ENCODE peak calls at places on chromosomes 2 and 18, in four cellular contexts. One of them, this sample, is unnamed.
A peak's percentile ranks its signal among the peaks of the same experiment; 100 is the strongest.

GRCh38 chr2:218298314-218298875 is 6.1 kb upstream of the TMBIM1 start:
- DNase-seq in brain microvascular endothelial cell: no peak
- DNase-seq in NCI-H1092 treated with DMSO at 0.1 percent for 48 hours: no peak
- DNase-seq in colonic mucosa: no peak
- DNase-seq in this sample: no peak

GRCh38 chr2:152651834-152652233 is 65.4 kb downstream of the PRPF40A start:
- DNase-seq in brain microvascular endothelial cell: no peak
- DNase-seq in NCI-H1092 treated with DMSO at 0.1 percent for 48 hours: no peak
- DNase-seq in colonic mucosa: no peak
- DNase-seq in this sample: no peak

GRCh38 chr18:50312296-50313030 is 25.0 kb upstream of the CXXC1 start:
- DNase-seq in brain microvascular endothelial cell: no peak
- DNase-seq in NCI-H1092 treated with DMSO at 0.1 percent for 48 hours: no peak
- DNase-seq in colonic mucosa: no peak
- DNase-seq in this sample: no peak

GRCh38 chr2:71844967-71845366 is 302.7 kb downstream of the CYP26B1 start:
- DNase-seq in brain microvascular endothelial cell: no peak
- DNase-seq in NCI-H1092 treated with DMSO at 0.1 percent for 48 hours: no peak
- DNase-seq in colonic mucosa: no peak
- DNase-seq in this sample: no peak

GRCh38 chr2:4258563-4258962 is 555.2 kb downstream of the DCDC2C start:
- DNase-seq in brain microvascular endothelial cell: peak; percentile 55
- DNase-seq in NCI-H1092 treated with DMSO at 0.1 percent for 48 hours: no peak
- DNase-seq in colonic mucosa: no peak
- DNase-seq in this sample: peak; percentile 70

GRCh38 chr2:9256570-9257043 is 50.0 kb downstream of the ASAP2 start:
- DNase-seq in brain microvascular endothelial cell: no peak
- DNase-seq in NCI-H1092 treated with DMSO at 0.1 percent for 48 hours: no peak
- DNase-seq in colonic mucosa: no peak
- DNase-seq in this sample: no peak

GRCh38 chr2:207055254-207055653 is 110.5 kb downstream of the KLF7 start:
- DNase-seq in brain microvascular endothelial cell: no peak
- DNase-seq in NCI-H1092 treated with DMSO at 0.1 percent for 48 hours: no peak
- DNase-seq in colonic mucosa: no peak
- DNase-seq in this sample: no peak

GRCh38 chr2:86035883-86036789 is 69.5 kb downstream of the POLR1A start:
- DNase-seq in brain microvascular endothelial cell: peak; percentile 76
- DNase-seq in NCI-H1092 treated with DMSO at 0.1 percent for 48 hours: peak; percentile 89
- DNase-seq in colonic mucosa: peak; percentile 67
- DNase-seq in this sample: peak; percentile 88

GRCh38 chr2:109689182-109689935 is 75.2 kb downstream of the SOWAHC start:
- DNase-seq in brain microvascular endothelial cell: no peak
- DNase-seq in NCI-H1092 treated with DMSO at 0.1 percent for 48 hours: no peak
- DNase-seq in colonic mucosa: no peak
- DNase-seq in this sample: no peak

GRCh38 chr18:3499498-3499897 is 49.5 kb downstream of the TGIF1 start:
- DNase-seq in brain microvascular endothelial cell: no peak
- DNase-seq in NCI-H1092 treated with DMSO at 0.1 percent for 48 hours: no peak
- DNase-seq in colonic mucosa: no peak
- DNase-seq in this sample: peak; percentile 48

GRCh38 chr2:105243961-105244360 is 2.4 kb downstream of the GPR45 start:
- DNase-seq in brain microvascular endothelial cell: no peak
- DNase-seq in NCI-H1092 treated with DMSO at 0.1 percent for 48 hours: peak; percentile 4
- DNase-seq in colonic mucosa: no peak
- DNase-seq in this sample: no peak

GRCh38 chr2:70789304-70790078 is 952 bp downstream of the FIGLA start:
- DNase-seq in brain microvascular endothelial cell: peak; percentile 45
- DNase-seq in NCI-H1092 treated with DMSO at 0.1 percent for 48 hours: peak; percentile 61
- DNase-seq in colonic mucosa: peak; percentile 47
- DNase-seq in this sample: peak; percentile 74

GRCh38 chr2:119169717-119170116 is 11.2 kb upstream of the C1QL2 start:
- DNase-seq in brain microvascular endothelial cell: no peak
- DNase-seq in NCI-H1092 treated with DMSO at 0.1 percent for 48 hours: no peak
- DNase-seq in colonic mucosa: no peak
- DNase-seq in this sample: no peak

GRCh38 chr18:26511339-26512071 is 36.8 kb downstream of the KCTD1 start:
- DNase-seq in brain microvascular endothelial cell: no peak
- DNase-seq in NCI-H1092 treated with DMSO at 0.1 percent for 48 hours: peak; percentile 92
- DNase-seq in colonic mucosa: no peak
- DNase-seq in this sample: no peak

This sample was measured in Daoy.